ENCODE peak calls at places on chromosomes 11 and 22, in eight cellular contexts. One of them, this sample, is unnamed.

GRCh38 chr11:18697581-18697980 is 998 bp upstream of the TMEM86A start:
- DNase-seq in nephron progenitor cell: no peak
- DNase-seq in NCI-H1930: no peak
- DNase-seq in RPMI7951: no peak
- DNase-seq in HCEC 1CT: peak
- DNase-seq in cardiac muscle cell: no peak
- DNase-seq in substantia nigra: no peak
- DNase-seq in HCT116: no peak
- DNase-seq in this sample: no peak

GRCh38 chr22:42848941-42849340 is 8.1 kb downstream of the ARFGAP3 start:
- DNase-seq in nephron progenitor cell: no peak
- DNase-seq in NCI-H1930: no peak
- DNase-seq in RPMI7951: no peak
- DNase-seq in HCEC 1CT: peak
- DNase-seq in cardiac muscle cell: no peak
- DNase-seq in substantia nigra: no peak
- DNase-seq in HCT116: no peak
- DNase-seq in this sample: no peak

GRCh38 chr11:19703211-19703610 is 9.4 kb upstream of the NAV2 start:
- DNase-seq in nephron progenitor cell: no peak
- DNase-seq in NCI-H1930: no peak
- DNase-seq in RPMI7951: peak
- DNase-seq in HCEC 1CT: no peak
- DNase-seq in cardiac muscle cell: no peak
- DNase-seq in substantia nigra: no peak
- DNase-seq in HCT116: no peak
- DNase-seq in this sample: no peak

GRCh38 chr11:102929966-102930365 is 25.6 kb downstream of the MMP13 start:
- DNase-seq in nephron progenitor cell: no peak
- DNase-seq in NCI-H1930: no peak
- DNase-seq in RPMI7951: no peak
- DNase-seq in HCEC 1CT: no peak
- DNase-seq in cardiac muscle cell: no peak
- DNase-seq in substantia nigra: no peak
- DNase-seq in HCT116: no peak
- DNase-seq in this sample: no peak

GRCh38 chr11:636511-637332 is at the start of gene DRD4:
- DNase-seq in nephron progenitor cell: peak
- DNase-seq in NCI-H1930: no peak
- DNase-seq in RPMI7951: no peak
- DNase-seq in HCEC 1CT: no peak
- DNase-seq in cardiac muscle cell: peak
- DNase-seq in substantia nigra: no peak
- DNase-seq in HCT116: no peak
- DNase-seq in this sample: no peak

GRCh38 chr11:122186439-122187080 is 70.5 kb upstream of the BLID start:
- DNase-seq in nephron progenitor cell: no peak
- DNase-seq in NCI-H1930: no peak
- DNase-seq in RPMI7951: peak
- DNase-seq in HCEC 1CT: peak
- DNase-seq in cardiac muscle cell: no peak
- DNase-seq in substantia nigra: no peak
- DNase-seq in HCT116: peak
- DNase-seq in this sample: no peak

GRCh38 chr11:126416542-126417090 is 61.1 kb downstream of the ST3GAL4 start:
- DNase-seq in nephron progenitor cell: no peak
- DNase-seq in NCI-H1930: peak
- DNase-seq in RPMI7951: no peak
- DNase-seq in HCEC 1CT: peak
- DNase-seq in cardiac muscle cell: peak
- DNase-seq in substantia nigra: peak
- DNase-seq in HCT116: no peak
- DNase-seq in this sample: peak

GRCh38 chr22:37212174-37212906 is at the start of gene SSTR3:
- DNase-seq in nephron progenitor cell: peak
- DNase-seq in NCI-H1930: no peak
- DNase-seq in RPMI7951: peak
- DNase-seq in HCEC 1CT: no peak
- DNase-seq in cardiac muscle cell: peak
- DNase-seq in substantia nigra: no peak
- DNase-seq in HCT116: no peak
- DNase-seq in this sample: no peak

GRCh38 chr11:123690490-123690889 is 36.1 kb upstream of the SCN3B start:
- DNase-seq in nephron progenitor cell: no peak
- DNase-seq in NCI-H1930: no peak
- DNase-seq in RPMI7951: peak
- DNase-seq in HCEC 1CT: peak
- DNase-seq in cardiac muscle cell: no peak
- DNase-seq in substantia nigra: no peak
- DNase-seq in HCT116: no peak
- DNase-seq in this sample: no peak

GRCh38 chr11:77088236-77089003 is 14.2 kb upstream of the OMP start:
- DNase-seq in nephron progenitor cell: no peak
- DNase-seq in NCI-H1930: no peak
- DNase-seq in RPMI7951: no peak
- DNase-seq in HCEC 1CT: no peak
- DNase-seq in cardiac muscle cell: no peak
- DNase-seq in substantia nigra: no peak
- DNase-seq in HCT116: no peak
- DNase-seq in this sample: no peak

This sample was measured in brain pericyte.